ENCODE peak calls at places on chromosomes 7 and 10, in four cellular contexts. B is HepG2, D is K562, S is GM12878. F is an unnamed sample.

GRCh38 chr7:33885290-33886005 is 19.9 kb upstream of the BMPER start:
- DNase-seq in B (no peak), D (no peak), S (no peak), F (no peak)

GRCh38 chr10:4067552-4068254 is 282.7 kb upstream of the KLF6 start:
- DNase-seq in B (no peak), D (no peak), S (no peak), F (no peak)

GRCh38 chr7:147556317-147556716 is 1034.2 kb upstream of the C7orf33 start:
- DNase-seq in B (no peak), D (no peak), S (no peak), F (no peak)

GRCh38 chr7:79461660-79462059 is 8.2 kb upstream of the MAGI2 start:
- DNase-seq in B (peak; percentile 88), D (no peak), S (no peak), F (no peak)

GRCh38 chr10:124105594-124105993 is 12.2 kb upstream of the CHST15 start:
- DNase-seq in B (no peak), D (no peak), S (no peak), F (peak; percentile 53)

GRCh38 chr7:144738708-144739314 is 97.0 kb downstream of the TPK1 start:
- DNase-seq in B (peak; percentile 12), D (peak; percentile 28), S (no peak), F (peak; percentile 35)

GRCh38 chr10:88616250-88616977 is 29.9 kb downstream of the LIPJ start:
- DNase-seq in B (no peak), D (no peak), S (no peak), F (no peak)

GRCh38 chr10:43700306-43700705 is 51.6 kb upstream of the ZNF32 start:
- DNase-seq in B (no peak), D (no peak), S (no peak), F (no peak)

GRCh38 chr7:24821045-24821853 is 64.0 kb upstream of the GSDME start:
- DNase-seq in B (peak; percentile 35), D (peak; percentile 90), S (peak; percentile 88), F (peak; percentile 29)

GRCh38 chr7:150931199-150931869 is 46.8 kb downstream of the KCNH2 start:
- DNase-seq in B (no peak), D (peak; percentile 78), S (no peak), F (no peak)

GRCh38 chr7:130966246-130967009 is 232.4 kb upstream of the KLF14 start:
- DNase-seq in B (no peak), D (no peak), S (peak; percentile 45), F (no peak)

GRCh38 chr7:264541-265191 is 25.3 kb upstream of the FOXL3 start:
- DNase-seq in B (no peak), D (no peak), S (no peak), F (no peak)

GRCh38 chr10:132961-133898 is 2.0 kb upstream of the ZMYND11 start:
- DNase-seq in B (peak; percentile 80), D (no peak), S (no peak), F (no peak)

GRCh38 chr7:50667338-50667737 is 102.1 kb upstream of the DDC start:
- DNase-seq in B (no peak), D (no peak), S (no peak), F (no peak)

GRCh38 chr7:133253522-133253882 is 624 bp downstream of the EXOC4 start:
- DNase-seq in B (peak; percentile 22), D (peak; percentile 47), S (no peak), F (no peak)

GRCh38 chr7:9148687-9149086 is 715.3 kb downstream of the NXPH1 start:
- DNase-seq in B (no peak), D (no peak), S (no peak), F (no peak)

GRCh38 chr7:9149499-9150082 is 716.2 kb downstream of the NXPH1 start:
- DNase-seq in B (no peak), D (no peak), S (no peak), F (no peak)
- TF ChIP-seq TARDBP in B (no peak), D (no peak), S (no peak), F (no peak)

DNA sequence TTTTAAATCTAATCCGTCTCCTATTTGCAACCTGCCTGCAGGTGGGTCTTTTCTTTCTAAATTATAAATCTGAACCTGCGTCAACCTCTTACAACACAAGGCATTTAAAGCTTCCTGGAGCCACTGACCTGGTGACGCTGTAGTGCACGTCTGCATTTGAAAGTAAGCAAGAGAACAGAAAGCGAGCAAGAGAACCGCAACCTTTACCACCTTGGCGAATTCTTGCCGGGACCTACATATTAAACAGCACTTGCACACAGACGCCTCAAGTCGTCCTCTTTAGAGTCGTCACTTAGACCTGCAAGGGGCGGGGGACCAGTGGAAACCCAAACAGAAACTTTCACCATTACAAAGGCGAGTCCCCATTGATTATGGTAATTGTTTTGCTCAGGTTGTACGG is 9.5 kb downstream of the GLI3 start:
- DNase-seq in B (no peak), D (no peak), S (no peak), F (no peak)
- TF ChIP-seq TARDBP in B (no peak), D (no peak), S (no peak), F (no peak)

GRCh38 chr7:30840176-30841024 is 69.2 kb downstream of the MINDY4 start:
- DNase-seq in B (no peak), D (peak; percentile 10), S (no peak), F (no peak)

GRCh38 chr7:30835396-30835915 is 64.2 kb downstream of the MINDY4 start:
- DNase-seq in B (no peak), D (no peak), S (no peak), F (no peak)

GRCh38 chr7:30837581-30837980 is 66.4 kb downstream of the MINDY4 start:
- DNase-seq in B (no peak), D (no peak), S (no peak), F (no peak)

GRCh38 chr7:30838008-30838407 is 66.8 kb downstream of the MINDY4 start:
- DNase-seq in B (no peak), D (no peak), S (no peak), F (no peak)

DNA sequence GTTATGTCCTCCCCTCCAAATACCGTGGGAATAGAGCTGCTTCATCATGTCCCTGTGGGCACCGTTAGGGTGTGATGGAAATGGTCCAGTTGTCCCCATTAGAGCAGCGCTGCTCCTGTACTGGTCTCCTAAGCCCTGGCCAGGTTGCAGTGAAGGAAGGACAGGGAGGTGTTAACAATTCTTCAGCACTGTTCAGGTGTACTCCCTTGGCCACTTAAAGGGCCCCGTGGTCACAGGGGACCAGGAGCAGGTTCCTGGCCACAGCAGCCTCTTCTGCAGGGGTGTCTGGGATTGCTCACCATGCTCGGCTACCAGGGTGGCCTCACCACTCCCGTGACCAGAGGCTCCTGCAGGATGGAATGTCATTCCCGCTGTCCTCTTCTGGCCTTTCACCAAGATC is 65.8 kb downstream of the MINDY4 start:
- DNase-seq in B (no peak), D (no peak), S (no peak), F (no peak)
- TF ChIP-seq TARDBP in B (no peak), D (no peak), S (no peak), F (no peak)

GRCh38 chr7:157558516-157558874 is 221.7 kb downstream of the DNAJB6 start:
- DNase-seq in B (no peak), D (no peak), S (no peak), F (no peak)
- TF ChIP-seq TARDBP in B (no peak), D (no peak), S (no peak), F (no peak)

GRCh38 chr7:94683066-94683465 is 27.1 kb upstream of the SGCE start:
- DNase-seq in B (no peak), D (no peak), S (no peak), F (no peak)
- TF ChIP-seq TARDBP in B (no peak), D (no peak), S (no peak), F (no peak)

GRCh38 chr7:102279537-102280400 is 6.9 kb upstream of the SH2B2 start:
- DNase-seq in B (peak; percentile 65), D (peak; percentile 83), S (no peak), F (peak; percentile 84)
- TF ChIP-seq TARDBP in B (no peak), D (no peak), S (no peak), F (no peak)

DNA sequence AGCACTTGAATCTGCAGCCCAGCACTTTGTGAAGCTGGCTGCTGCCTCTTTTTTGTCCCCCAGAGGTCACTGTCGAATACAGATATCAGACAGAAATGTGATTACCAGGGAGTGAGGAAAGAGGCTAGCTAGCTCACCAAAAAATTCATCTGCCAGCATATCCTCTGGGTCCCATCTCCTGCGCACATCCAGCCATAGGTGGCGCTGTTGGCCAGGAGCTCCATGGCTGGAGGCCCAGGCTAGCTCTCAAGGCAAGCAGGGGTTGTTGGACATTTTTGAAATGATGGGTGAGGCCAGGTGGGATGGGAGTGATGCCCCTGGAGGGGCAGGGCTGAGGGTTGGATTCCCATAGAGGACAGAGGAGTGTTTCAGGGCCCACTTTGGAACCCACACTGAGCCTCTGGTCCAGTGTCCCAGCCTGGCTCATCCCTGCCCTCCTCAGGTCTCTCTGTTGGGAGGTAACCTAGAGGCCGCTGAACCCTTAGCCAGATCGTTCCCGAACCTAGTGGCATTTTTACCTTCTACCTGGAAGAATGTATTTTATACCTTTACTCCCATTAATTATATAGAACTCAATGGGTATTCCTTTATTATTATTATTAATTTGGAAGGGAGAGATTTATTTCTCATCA is 14.8 kb downstream of the DPCD start:
- DNase-seq in B (peak; percentile 70), D (peak; percentile 83), S (peak; percentile 40), F (peak; percentile 94)
- TF ChIP-seq TARDBP in B (no peak), D (no peak), S (no peak), F (no peak)

DNA sequence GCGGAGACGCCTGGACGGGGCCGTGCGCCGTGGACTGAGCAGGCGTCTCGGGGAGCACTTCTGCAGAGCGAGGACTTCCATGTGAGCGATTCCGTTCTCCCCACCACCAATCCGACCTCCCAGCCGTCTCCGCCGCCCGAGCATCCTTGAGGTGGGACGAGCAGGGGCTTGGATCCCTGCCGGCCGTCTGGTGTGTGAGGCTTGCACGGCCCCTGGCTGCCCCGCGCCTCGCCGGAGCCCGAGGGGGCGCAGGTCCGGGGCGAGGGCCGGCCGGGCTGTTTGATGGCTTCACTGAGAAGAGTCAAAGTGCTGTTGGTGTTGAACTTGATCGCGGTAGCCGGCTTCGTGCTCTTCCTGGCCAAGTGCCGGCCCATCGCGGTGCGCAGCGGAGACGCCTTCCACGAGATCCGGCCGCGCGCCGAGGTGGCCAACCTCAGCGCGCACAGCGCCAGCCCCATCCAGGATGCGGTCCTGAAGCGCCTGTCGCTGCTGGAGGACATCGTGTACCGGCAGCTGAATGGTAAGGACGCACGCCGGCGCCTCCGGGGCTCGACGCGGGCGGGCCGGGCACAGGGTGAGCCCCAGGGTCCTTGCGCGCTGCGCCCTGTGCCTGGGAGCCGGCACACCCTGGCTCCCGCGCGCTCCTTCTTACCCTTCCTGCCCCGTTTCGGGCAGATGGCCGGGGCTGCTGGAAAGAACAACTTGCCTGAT is 732 bp downstream of the GALNT17 start:
- DNase-seq in B (no peak), D (no peak), S (no peak), F (no peak)
- TF ChIP-seq TARDBP in B (no peak), D (no peak), S (no peak), F (no peak)

F was measured in HEK293T.